ENCODE peak calls at places on chromosomes 3 and 15, in nine cellular contexts. Y, K, X, I, J, M, C, E and L are unnamed samples.

GRCh38 chr3:59884409-59884808 is 834.6 kb upstream of the CFAP20DC start:
- DNase-seq in Y (no peak), K (no peak), X (no peak), I (no peak), J (no peak), M (no peak), C (no peak), E (no peak), L (no peak)

GRCh38 chr15:50764331-50765201 is 940 bp downstream of the SPPL2A start:
- DNase-seq in Y (no peak), K (no peak), X (no peak), I (no peak), J (no peak), M (no peak), C (no peak), E (no peak), L (no peak)

GRCh38 chr3:50539356-50539838 is 28.1 kb downstream of the C3orf18 start:
- DNase-seq in Y (no peak), K (no peak), X (no peak), I (no peak), J (no peak), M (no peak), C (no peak), E (no peak), L (no peak)

GRCh38 chr3:113560845-113561623 is 28.7 kb downstream of the SIDT1 start:
- DNase-seq in Y (no peak), K (no peak), X (no peak), I (peak; percentile 83), J (peak; percentile 23), M (no peak), C (no peak), E (no peak), L (no peak)

GRCh38 chr15:76056931-76057330 is 2.9 kb upstream of the TMEM266 start:
- DNase-seq in Y (no peak), K (no peak), X (no peak), I (peak; percentile 88), J (no peak), M (no peak), C (no peak), E (no peak), L (no peak)

GRCh38 chr3:58899159-58899952 is 150.5 kb downstream of the CFAP20DC start:
- DNase-seq in Y (peak; percentile 14), K (peak; percentile 58), X (peak; percentile 80), I (peak; percentile 9), J (no peak), M (no peak), C (no peak), E (peak; percentile 14), L (peak; percentile 23)

GRCh38 chr3:11711826-11712225 is 68.1 kb upstream of the VGLL4 start:
- DNase-seq in Y (no peak), K (no peak), X (no peak), I (no peak), J (peak; percentile 39), M (no peak), C (no peak), E (no peak), L (no peak)

GRCh38 chr3:194274424-194275085 is 76.6 kb downstream of the CPN2 start:
- DNase-seq in Y (no peak), K (no peak), X (peak; percentile 13), I (no peak), J (no peak), M (no peak), C (no peak), E (no peak), L (no peak)

GRCh38 chr3:165642761-165643432 is 194.3 kb downstream of the BCHE start:
- DNase-seq in Y (peak; percentile 48), K (no peak), X (peak; percentile 52), I (peak; percentile 97), J (peak; percentile 98), M (no peak), C (peak; percentile 97), E (peak; percentile 83), L (no peak)

GRCh38 chr15:38145671-38146111 is 106.9 kb upstream of the SPRED1 start:
- DNase-seq in Y (no peak), K (no peak), X (no peak), I (no peak), J (no peak), M (no peak), C (no peak), E (no peak), L (no peak)

GRCh38 chr3:190306513-190307163 is 15.6 kb downstream of the CLDN1 start:
- DNase-seq in Y (no peak), K (no peak), X (no peak), I (peak; percentile 96), J (no peak), M (no peak), C (no peak), E (no peak), L (no peak)

GRCh38 chr3:181698263-181698944 is 13.3 kb upstream of the SOX2 start:
- DNase-seq in Y (no peak), K (no peak), X (no peak), I (peak; percentile 50), J (no peak), M (no peak), C (no peak), E (no peak), L (no peak)

GRCh38 chr3:185175370-185175987 is 22.6 kb upstream of the C3orf70 start:
- DNase-seq in Y (peak; percentile 83), K (peak; percentile 73), X (peak; percentile 73), I (peak; percentile 21), J (no peak), M (no peak), C (peak; percentile 18), E (no peak), L (peak; percentile 25)

GRCh38 chr3:148882288-148882687 is 17.2 kb downstream of the CPA3 start:
- DNase-seq in Y (no peak), K (no peak), X (no peak), I (peak; percentile 9), J (no peak), M (no peak), C (peak; percentile 77), E (no peak), L (no peak)

GRCh38 chr3:65883614-65884013 is 155.1 kb downstream of the MAGI1 start:
- DNase-seq in Y (no peak), K (no peak), X (no peak), I (peak; percentile 32), J (peak; percentile 10), M (no peak), C (no peak), E (no peak), L (no peak)

GRCh38 chr15:60392986-60393811 is 4.6 kb downstream of the ANXA2 start:
- DNase-seq in Y (peak; percentile 72), K (peak; percentile 31), X (peak; percentile 82), I (peak; percentile 98), J (peak; percentile 99), M (no peak), C (peak; percentile 96), E (peak; percentile 96), L (no peak)

GRCh38 chr3:144381607-144382006 is 410.0 kb downstream of the DIPK2A start:
- DNase-seq in Y (no peak), K (no peak), X (no peak), I (peak; percentile 79), J (no peak), M (no peak), C (no peak), E (no peak), L (no peak)

GRCh38 chr15:84023636-84024035 is 211.9 kb upstream of the GOLGA6L4 start:
- DNase-seq in Y (peak; percentile 15), K (no peak), X (no peak), I (peak; percentile 54), J (no peak), M (no peak), C (peak; percentile 18), E (peak; percentile 5), L (no peak)

GRCh38 chr15:33234019-33234418 is 39.5 kb upstream of the FMN1 start:
- DNase-seq in Y (no peak), K (no peak), X (no peak), I (peak; percentile 74), J (peak; percentile 51), M (no peak), C (peak; percentile 72), E (peak; percentile 4), L (no peak)
- TF ChIP-seq CTCF in Y (peak; percentile 18), K (peak; percentile 50), X (peak; percentile 46), I (peak; percentile 68), J (peak; percentile 84), M (peak; percentile 92), C (peak; percentile 75), E (peak; percentile 55), L (no peak)

GRCh38 chr3:155411500-155412223 is 118.2 kb upstream of the STRIT1 start:
- DNase-seq in Y (no peak), K (no peak), X (no peak), I (peak; percentile 12), J (no peak), M (no peak), C (no peak), E (no peak), L (no peak)
- TF ChIP-seq CTCF in Y (no peak), K (no peak), X (no peak), I (peak; percentile 15), J (no peak), M (no peak), C (no peak), E (no peak), L (no peak)

GRCh38 chr15:74892313-74892712 is 2.5 kb downstream of the MPI start:
- DNase-seq in Y (peak; percentile 54), K (no peak), X (no peak), I (peak; percentile 69), J (no peak), M (no peak), C (no peak), E (no peak), L (no peak)
- TF ChIP-seq CTCF in Y (no peak), K (no peak), X (no peak), I (no peak), J (no peak), M (no peak), C (no peak), E (no peak), L (no peak)

DNA sequence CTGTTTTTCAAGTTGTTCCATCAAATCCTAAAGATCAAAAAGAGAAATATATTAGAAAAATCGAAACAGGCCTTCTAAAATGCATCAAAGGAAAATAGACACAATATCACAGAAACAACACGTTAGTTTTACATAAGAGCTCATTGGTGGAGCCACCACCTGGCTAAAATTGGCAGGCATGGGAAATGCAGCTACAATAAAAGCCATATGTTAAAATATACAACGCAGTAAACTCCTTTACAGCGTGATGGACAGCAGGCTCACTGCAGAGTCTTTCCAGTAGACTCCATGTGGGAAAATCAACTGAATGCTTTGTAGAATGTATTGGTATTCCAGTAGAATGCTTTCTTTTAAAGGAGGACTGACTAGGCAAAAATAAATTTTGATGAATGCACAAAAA is 40.9 kb upstream of the MYO5C start:
- DNase-seq in Y (peak; percentile 38), K (no peak), X (no peak), I (no peak), J (no peak), M (no peak), C (no peak), E (no peak), L (no peak)
- TF ChIP-seq CTCF in Y (peak; percentile 14), K (peak; percentile 21), X (no peak), I (peak; percentile 8), J (no peak), M (peak; percentile 45), C (no peak), E (no peak), L (no peak)

GRCh38 chr3:121153851-121154250 is 245.8 kb downstream of the STXBP5L start:
- DNase-seq in Y (no peak), K (no peak), X (no peak), I (no peak), J (no peak), M (no peak), C (no peak), E (no peak), L (no peak)

GRCh38 chr3:121155023-121155422 is 247.0 kb downstream of the STXBP5L start:
- DNase-seq in Y (no peak), K (no peak), X (no peak), I (no peak), J (no peak), M (no peak), C (no peak), E (no peak), L (no peak)

GRCh38 chr3:121152573-121152972 is 244.6 kb downstream of the STXBP5L start:
- DNase-seq in Y (no peak), K (no peak), X (no peak), I (peak; percentile 25), J (peak; percentile 35), M (no peak), C (no peak), E (no peak), L (no peak)
- TF ChIP-seq CTCF in Y (no peak), K (no peak), X (no peak), I (peak; percentile 34), J (peak; percentile 74), M (peak; percentile 69), C (no peak), E (no peak), L (no peak)